ENCODE peak calls at places on chromosomes 13 and 19, in five cellular contexts. One of them, this sample, is unnamed.

GRCh38 chr19:30685601-30686000 is 313.4 kb downstream of the ZNF536 start:
- DNase-seq in choroid plexus epithelial cell: no peak
- DNase-seq in NCI-H1436: no peak
- DNase-seq in M059J: no peak
- DNase-seq in stimulated activated CD4-positive, alpha-beta T cell treated with anti-CD3 and anti-CD28 coated beads, TNF-alpha, amount 100 ng/mL, for 48 hours: no peak
- DNase-seq in this sample: no peak

GRCh38 chr19:18920400-18920799 is 885 bp downstream of the DDX49 start:
- DNase-seq in choroid plexus epithelial cell: no peak
- DNase-seq in NCI-H1436: no peak
- DNase-seq in M059J: no peak
- DNase-seq in stimulated activated CD4-positive, alpha-beta T cell treated with anti-CD3 and anti-CD28 coated beads, TNF-alpha, amount 100 ng/mL, for 48 hours: no peak
- DNase-seq in this sample: no peak

GRCh38 chr19:406121-406711 is 2.7 kb downstream of the C2CD4C start:
- DNase-seq in choroid plexus epithelial cell: no peak
- DNase-seq in NCI-H1436: no peak
- DNase-seq in M059J: no peak
- DNase-seq in stimulated activated CD4-positive, alpha-beta T cell treated with anti-CD3 and anti-CD28 coated beads, TNF-alpha, amount 100 ng/mL, for 48 hours: no peak
- DNase-seq in this sample: no peak

GRCh38 chr19:15934332-15935078 is at the start of gene CYP4F11:
- DNase-seq in choroid plexus epithelial cell: no peak
- DNase-seq in NCI-H1436: no peak
- DNase-seq in M059J: peak
- DNase-seq in stimulated activated CD4-positive, alpha-beta T cell treated with anti-CD3 and anti-CD28 coated beads, TNF-alpha, amount 100 ng/mL, for 48 hours: no peak
- DNase-seq in this sample: peak

GRCh38 chr19:55683449-55684261 is 8.6 kb downstream of the EPN1 start:
- DNase-seq in choroid plexus epithelial cell: no peak
- DNase-seq in NCI-H1436: no peak
- DNase-seq in M059J: no peak
- DNase-seq in stimulated activated CD4-positive, alpha-beta T cell treated with anti-CD3 and anti-CD28 coated beads, TNF-alpha, amount 100 ng/mL, for 48 hours: no peak
- DNase-seq in this sample: no peak

GRCh38 chr19:39363909-39364457 is 21.8 kb downstream of the SAMD4B start:
- DNase-seq in choroid plexus epithelial cell: peak
- DNase-seq in NCI-H1436: no peak
- DNase-seq in M059J: peak
- DNase-seq in stimulated activated CD4-positive, alpha-beta T cell treated with anti-CD3 and anti-CD28 coated beads, TNF-alpha, amount 100 ng/mL, for 48 hours: no peak
- DNase-seq in this sample: no peak

GRCh38 chr13:112348642-112349345 is 27.4 kb upstream of the SPACA7 start:
- DNase-seq in choroid plexus epithelial cell: no peak
- DNase-seq in NCI-H1436: no peak
- DNase-seq in M059J: no peak
- DNase-seq in stimulated activated CD4-positive, alpha-beta T cell treated with anti-CD3 and anti-CD28 coated beads, TNF-alpha, amount 100 ng/mL, for 48 hours: no peak
- DNase-seq in this sample: no peak

GRCh38 chr19:18262917-18263316 is 11.3 kb downstream of the IQCN start:
- DNase-seq in choroid plexus epithelial cell: peak
- DNase-seq in NCI-H1436: no peak
- DNase-seq in M059J: no peak
- DNase-seq in stimulated activated CD4-positive, alpha-beta T cell treated with anti-CD3 and anti-CD28 coated beads, TNF-alpha, amount 100 ng/mL, for 48 hours: no peak
- DNase-seq in this sample: no peak

GRCh38 chr13:111486331-111486730 is 165.9 kb downstream of the TEX29 start:
- DNase-seq in choroid plexus epithelial cell: no peak
- DNase-seq in NCI-H1436: no peak
- DNase-seq in M059J: no peak
- DNase-seq in stimulated activated CD4-positive, alpha-beta T cell treated with anti-CD3 and anti-CD28 coated beads, TNF-alpha, amount 100 ng/mL, for 48 hours: no peak
- DNase-seq in this sample: no peak

GRCh38 chr19:49343127-49343526 is 7.9 kb downstream of the CD37 start:
- DNase-seq in choroid plexus epithelial cell: no peak
- DNase-seq in NCI-H1436: no peak
- DNase-seq in M059J: no peak
- DNase-seq in stimulated activated CD4-positive, alpha-beta T cell treated with anti-CD3 and anti-CD28 coated beads, TNF-alpha, amount 100 ng/mL, for 48 hours: no peak
- DNase-seq in this sample: no peak

GRCh38 chr19:12757544-12758274 is 6.1 kb downstream of the BEST2 start:
- DNase-seq in choroid plexus epithelial cell: peak
- DNase-seq in NCI-H1436: peak
- DNase-seq in M059J: peak
- DNase-seq in stimulated activated CD4-positive, alpha-beta T cell treated with anti-CD3 and anti-CD28 coated beads, TNF-alpha, amount 100 ng/mL, for 48 hours: no peak
- DNase-seq in this sample: peak

GRCh38 chr19:10420444-10421239 is at the start of gene PDE4A:
- DNase-seq in choroid plexus epithelial cell: peak
- DNase-seq in NCI-H1436: no peak
- DNase-seq in M059J: no peak
- DNase-seq in stimulated activated CD4-positive, alpha-beta T cell treated with anti-CD3 and anti-CD28 coated beads, TNF-alpha, amount 100 ng/mL, for 48 hours: no peak
- DNase-seq in this sample: no peak

GRCh38 chr19:15869109-15869555 is 28.7 kb downstream of the CYP4F2 start:
- DNase-seq in choroid plexus epithelial cell: peak
- DNase-seq in NCI-H1436: no peak
- DNase-seq in M059J: peak
- DNase-seq in stimulated activated CD4-positive, alpha-beta T cell treated with anti-CD3 and anti-CD28 coated beads, TNF-alpha, amount 100 ng/mL, for 48 hours: peak
- DNase-seq in this sample: peak

GRCh38 chr19:34994643-34995471 is 5.3 kb upstream of the GRAMD1A start:
- DNase-seq in choroid plexus epithelial cell: peak
- DNase-seq in NCI-H1436: no peak
- DNase-seq in M059J: no peak
- DNase-seq in stimulated activated CD4-positive, alpha-beta T cell treated with anti-CD3 and anti-CD28 coated beads, TNF-alpha, amount 100 ng/mL, for 48 hours: no peak
- DNase-seq in this sample: peak

GRCh38 chr13:97318532-97318931 is 96.4 kb downstream of the MBNL2 start:
- DNase-seq in choroid plexus epithelial cell: no peak
- DNase-seq in NCI-H1436: no peak
- DNase-seq in M059J: no peak
- DNase-seq in stimulated activated CD4-positive, alpha-beta T cell treated with anti-CD3 and anti-CD28 coated beads, TNF-alpha, amount 100 ng/mL, for 48 hours: no peak
- DNase-seq in this sample: no peak

GRCh38 chr19:14375055-14375581 is 6.1 kb upstream of the ADGRE5 start:
- DNase-seq in choroid plexus epithelial cell: no peak
- DNase-seq in NCI-H1436: no peak
- DNase-seq in M059J: no peak
- DNase-seq in stimulated activated CD4-positive, alpha-beta T cell treated with anti-CD3 and anti-CD28 coated beads, TNF-alpha, amount 100 ng/mL, for 48 hours: no peak
- DNase-seq in this sample: no peak

GRCh38 chr13:50168803-50169202 is 153.6 kb downstream of the KCNRG start:
- DNase-seq in choroid plexus epithelial cell: no peak
- DNase-seq in NCI-H1436: no peak
- DNase-seq in M059J: no peak
- DNase-seq in stimulated activated CD4-positive, alpha-beta T cell treated with anti-CD3 and anti-CD28 coated beads, TNF-alpha, amount 100 ng/mL, for 48 hours: no peak
- DNase-seq in this sample: no peak

GRCh38 chr19:8663920-8664670 is 33.7 kb downstream of the NFILZ start:
- DNase-seq in choroid plexus epithelial cell: no peak
- DNase-seq in NCI-H1436: no peak
- DNase-seq in M059J: no peak
- DNase-seq in stimulated activated CD4-positive, alpha-beta T cell treated with anti-CD3 and anti-CD28 coated beads, TNF-alpha, amount 100 ng/mL, for 48 hours: no peak
- DNase-seq in this sample: no peak

GRCh38 chr13:38687246-38688229 is 661 bp downstream of the FREM2 start:
- DNase-seq in choroid plexus epithelial cell: peak
- DNase-seq in NCI-H1436: no peak
- DNase-seq in M059J: no peak
- DNase-seq in stimulated activated CD4-positive, alpha-beta T cell treated with anti-CD3 and anti-CD28 coated beads, TNF-alpha, amount 100 ng/mL, for 48 hours: no peak
- DNase-seq in this sample: no peak

This sample was measured in NCI-H774.